ENCODE peak calls at places on chromosomes 13 and 19, in ten cellular contexts. T is IMR-90; I is EH; M is stimulated activated CD4-positive, alpha-beta T cell treated with anti-CD3 and anti-CD28 coated beads, TNF-alpha, amount 100 ng/mL, for 48 hours; N is nephron progenitor cell; K is activated CD4-positive, alpha-beta T cell treated with anti-CD3 and anti-CD28 coated beads for 48 hours; Q is A549; P is hepatocyte; R is tibial nerve; B is activated CD8-positive, alpha-beta T cell treated with anti-CD3 and anti-CD28 coated beads, Interleukin-2, amount 10 ng/mL, durations not matched to agents 7 days and 5 days. O is an unnamed sample.

GRCh38 chr19:30222993-30223865 is 149.0 kb upstream of the ZNF536 start:
- DNase-seq in Q (no peak), P (peak; percentile 29), R (no peak), M (no peak), B (no peak), N (peak; percentile 48), I (no peak), K (peak; percentile 6), T (no peak), O (no peak)

GRCh38 chr19:31527443-31527842 is 178.2 kb upstream of the TSHZ3 start:
- DNase-seq in N (no peak), P (no peak), B (no peak), I (no peak), M (no peak), T (no peak), Q (no peak), K (no peak), R (no peak), O (no peak)

GRCh38 chr13:96900992-96901391 is 93.3 kb downstream of the OXGR1 start:
- DNase-seq in T (no peak), I (no peak), M (no peak), P (no peak), K (no peak), Q (no peak), R (no peak), B (no peak), N (no peak), O (no peak)

GRCh38 chr19:31037311-31037710 is 311.9 kb downstream of the TSHZ3 start:
- DNase-seq in B (no peak), K (no peak), Q (no peak), N (no peak), I (no peak), P (no peak), T (no peak), R (no peak), M (no peak), O (no peak)

GRCh38 chr19:18159810-18160209 is 6.8 kb downstream of the PIK3R2 start:
- DNase-seq in N (no peak), M (no peak), I (no peak), K (no peak), R (no peak), Q (no peak), T (no peak), P (no peak), B (no peak), O (no peak)

GRCh38 chr13:28337196-28338045 is 157.5 kb downstream of the FLT1 start:
- DNase-seq in M (no peak), I (peak; percentile 97), N (no peak), P (no peak), K (no peak), Q (no peak), T (peak; percentile 89), R (no peak), B (no peak), O (no peak)

GRCh38 chr19:47122359-47123335 is 8.0 kb upstream of the SAE1 start:
- DNase-seq in Q (peak; percentile 66), B (no peak), P (no peak), M (no peak), I (peak; percentile 92), R (no peak), K (no peak), T (peak; percentile 83), N (no peak), O (no peak)

GRCh38 chr13:114222461-114222968 is 12.2 kb upstream of the CDC16 start:
- DNase-seq in N (no peak), I (no peak), B (no peak), T (peak; percentile 48), R (no peak), Q (no peak), K (no peak), M (no peak), P (no peak), O (no peak)

GRCh38 chr19:29672933-29673336 is 7.7 kb downstream of the PLEKHF1 start:
- DNase-seq in P (no peak), Q (no peak), M (peak; percentile 84), B (peak; percentile 89), R (no peak), I (no peak), N (no peak), K (peak; percentile 90), T (no peak), O (no peak)

GRCh38 chr13:40534456-40534855 is 132.0 kb downstream of the FOXO1 start:
- DNase-seq in B (peak; percentile 2), K (no peak), Q (no peak), M (no peak), R (no peak), I (no peak), P (peak; percentile 49), T (no peak), N (no peak), O (no peak)

GRCh38 chr19:873084-874019 is 13.9 kb downstream of the CFD start:
- DNase-seq in R (no peak), K (peak; percentile 78), B (peak; percentile 89), Q (peak; percentile 87), T (peak; percentile 31), N (no peak), P (no peak), I (peak; percentile 43), M (peak; percentile 73), O (no peak)

GRCh38 chr13:111632906-111633305 is 312.5 kb downstream of the TEX29 start:
- DNase-seq in M (no peak), Q (no peak), I (no peak), T (no peak), B (no peak), P (peak; percentile 13), R (no peak), N (peak; percentile 20), K (no peak), O (no peak)

O was measured in NCI-H446 treated with DMSO at 0.1 percent for 48 hours.